ENCODE peak calls at places on chromosomes 1 and 21, in four cellular contexts. O is endodermal cell, U is hepatocyte, G is BE2C. F is an unnamed sample.

GRCh38 chr21:46212721-46213484 is 15.7 kb downstream of the LSS start:
- DNase-seq in U (no peak), G (peak; percentile 4), O (peak; percentile 38), F (no peak)

GRCh38 chr1:178768423-178768822 is 43.4 kb downstream of the RALGPS2 start:
- DNase-seq in G (peak; percentile 40), O (peak; percentile 60), U (no peak), F (no peak)

GRCh38 chr21:21631961-21632360 is 633.8 kb downstream of the NCAM2 start:
- DNase-seq in G (peak; percentile 51), O (no peak), U (no peak), F (peak; percentile 10)

GRCh38 chr1:29962831-29963247 is 726.5 kb downstream of the PTPRU start:
- DNase-seq in G (no peak), O (peak; percentile 73), U (no peak), F (no peak)

GRCh38 chr1:158803681-158804080 is 22.7 kb upstream of the OR6N2 start:
- DNase-seq in O (no peak), G (no peak), U (no peak), F (no peak)

GRCh38 chr1:201539561-201540404 is 856 bp downstream of the NAV1 start:
- DNase-seq in U (peak; percentile 71), G (peak; percentile 70), O (peak; percentile 82), F (peak; percentile 50)

GRCh38 chr1:9558271-9558945 is 19.1 kb downstream of the SLC25A33 start:
- DNase-seq in U (no peak), O (no peak), G (no peak), F (no peak)

GRCh38 chr21:46183910-46184624 is at the start of gene SPATC1L:
- DNase-seq in O (peak; percentile 84), G (peak; percentile 77), U (peak; percentile 81), F (peak; percentile 71)

GRCh38 chr21:38913120-38913975 is 107.6 kb downstream of the ETS2 start:
- DNase-seq in U (peak; percentile 92), G (peak; percentile 35), O (peak; percentile 88), F (peak; percentile 61)

GRCh38 chr1:216464489-216464888 is 41.2 kb upstream of the USH2A start:
- DNase-seq in G (no peak), O (no peak), U (no peak), F (no peak)

GRCh38 chr1:213041443-213041842 is 9.6 kb upstream of the RPS6KC1 start:
- DNase-seq in U (no peak), G (no peak), O (no peak), F (no peak)

GRCh38 chr21:44702111-44702972 is 5.4 kb downstream of the KRTAP10-12 start:
- DNase-seq in O (peak; percentile 46), U (no peak), G (no peak), F (no peak)

GRCh38 chr1:12123172-12123571 is 43.6 kb upstream of the TNFRSF1B start:
- DNase-seq in O (no peak), G (no peak), U (no peak), F (no peak)

GRCh38 chr21:22791376-22791775 is 1793.2 kb downstream of the NCAM2 start:
- DNase-seq in U (no peak), G (no peak), O (no peak), F (no peak)

GRCh38 chr1:198876371-198876871 is 237.6 kb downstream of the PTPRC start:
- DNase-seq in O (peak; percentile 64), U (no peak), G (peak; percentile 74), F (no peak)

GRCh38 chr1:231016234-231016633 is 23.8 kb downstream of the FAM89A start:
- DNase-seq in G (no peak), U (no peak), O (no peak), F (no peak)

GRCh38 chr1:229585338-229585737 is 26.8 kb upstream of the ABCB10 start:
- DNase-seq in O (no peak), G (no peak), U (no peak), F (no peak)

GRCh38 chr1:86169625-86170024 is 13.1 kb upstream of the COL24A1 start:
- DNase-seq in G (no peak), O (no peak), U (no peak), F (no peak)
- TF ChIP-seq CTCF in G (no peak), O (no peak), U (peak; percentile 27), F (no peak)

DNA sequence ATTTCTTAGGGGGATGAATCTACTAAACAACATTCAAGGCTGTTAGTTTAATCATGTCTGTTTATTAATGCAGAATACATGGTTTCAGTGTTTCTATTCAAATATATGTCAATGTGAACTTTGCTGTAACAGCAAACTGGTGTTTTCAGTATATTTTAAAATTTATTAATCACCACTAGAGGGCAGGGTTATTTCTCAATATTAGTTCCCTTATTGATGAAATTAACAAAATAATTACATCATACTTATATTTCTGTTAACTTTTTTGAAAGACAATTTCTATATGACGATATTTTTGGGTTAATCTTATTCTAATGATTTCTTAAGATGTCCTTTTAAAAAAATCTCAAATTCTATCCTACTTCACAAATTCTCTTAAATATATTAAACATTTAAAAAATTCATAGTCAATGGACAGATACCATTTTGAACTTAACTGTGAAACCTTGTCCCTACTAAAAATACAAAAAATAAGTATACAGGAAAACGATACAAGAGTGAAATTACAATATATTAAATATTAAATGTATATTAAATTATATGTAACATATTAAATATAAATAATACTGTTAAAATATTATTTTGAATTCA is 1034.1 kb upstream of the PRMT6 start:
- DNase-seq in G (no peak), O (no peak), U (peak; percentile 8), F (no peak)
- TF ChIP-seq CTCF in G (peak; percentile 20), O (peak; percentile 76), U (peak; percentile 61), F (peak; percentile 55)

DNA sequence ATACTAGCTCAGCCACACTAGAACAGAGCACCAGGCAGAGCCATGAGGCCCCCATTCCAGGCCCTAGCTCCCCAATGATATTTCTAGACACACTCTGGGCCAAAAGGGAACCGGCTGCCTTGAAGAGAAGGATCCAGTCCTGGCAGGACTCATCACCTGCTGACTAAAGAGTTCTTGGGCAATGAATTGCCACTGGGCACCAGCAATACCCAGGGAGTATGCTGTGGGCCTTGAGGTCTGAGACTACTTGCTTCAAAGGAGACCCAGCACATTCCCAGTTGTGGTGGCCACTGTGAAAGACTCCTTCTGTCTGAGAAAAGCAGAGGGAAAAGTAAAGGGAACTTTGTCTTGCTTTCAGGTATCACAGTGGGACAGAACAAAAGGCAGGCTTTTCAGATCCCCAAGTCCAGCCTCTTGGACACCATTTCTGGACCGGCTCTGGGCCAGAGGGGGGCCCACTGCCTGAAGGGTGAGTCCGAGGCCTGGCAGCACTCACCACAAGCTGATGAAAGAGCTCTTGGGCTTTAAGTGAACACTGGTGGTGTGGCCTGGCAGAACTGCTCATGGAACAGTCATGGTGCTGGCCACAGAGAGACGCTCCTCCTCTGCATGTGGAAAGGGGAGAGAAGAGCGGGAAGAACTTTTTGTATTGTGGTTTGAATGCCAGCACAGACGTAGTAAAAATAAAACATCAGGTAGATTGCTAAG is 72.5 kb downstream of the CDC42BPA start:
- DNase-seq in O (no peak), G (no peak), U (no peak), F (peak; percentile 40)
- TF ChIP-seq CTCF in O (no peak), G (no peak), U (no peak), F (no peak)

GRCh38 chr21:35204850-35205564 is 155.9 kb upstream of the RUNX1 start:
- DNase-seq in G (no peak), U (peak; percentile 66), O (peak; percentile 54), F (peak; percentile 67)
- TF ChIP-seq CTCF in G (no peak), U (peak; percentile 18), O (peak; percentile 41), F (no peak)

GRCh38 chr1:241423541-241424479 is 66.8 kb upstream of the RGS7 start:
- DNase-seq in G (peak; percentile 40), O (peak; percentile 89), U (peak; percentile 64), F (no peak)
- TF ChIP-seq CTCF in G (no peak), O (peak; percentile 46), U (peak; percentile 13), F (no peak)

GRCh38 chr1:245365071-245365470 is 210.3 kb downstream of the KIF26B start:
- DNase-seq in U (no peak), G (peak; percentile 75), O (no peak), F (no peak)

GRCh38 chr1:245365621-245366020 is 210.8 kb downstream of the KIF26B start:
- DNase-seq in G (no peak), U (no peak), O (no peak), F (no peak)

GRCh38 chr1:245361951-245362350 is 207.2 kb downstream of the KIF26B start:
- DNase-seq in U (no peak), O (no peak), G (no peak), F (no peak)

GRCh38 chr1:245361056-245361455 is 206.3 kb downstream of the KIF26B start:
- DNase-seq in O (no peak), G (no peak), U (no peak), F (no peak)

GRCh38 chr1:245363821-245364220 is 209.0 kb downstream of the KIF26B start:
- DNase-seq in O (no peak), U (peak; percentile 28), G (no peak), F (no peak)
- TF ChIP-seq CTCF in O (no peak), U (no peak), G (peak; percentile 4), F (no peak)